ENCODE peak calls at places on chromosomes 11 and 22, in eight cellular contexts. A is esophagus muscularis mucosa, T is GM12865, G is WERI-Rb-1, W is astrocyte of the cerebellum, D is A673, K is neural progenitor cell, J is right atrium auricular region. V is an unnamed sample.

GRCh38 chr11:67691149-67691548 is 16.7 kb upstream of the ALDH3B2 start:
- DNase-seq in T (no peak), K (peak; percentile 30), G (no peak), A (no peak), D (no peak), J (no peak), W (no peak), V (no peak)

GRCh38 chr11:64378335-64378884 is 19.4 kb downstream of the RPS6KA4 start:
- DNase-seq in J (no peak), T (no peak), G (no peak), D (no peak), W (no peak), A (no peak), K (no peak), V (no peak)

GRCh38 chr11:32176223-32176811 is 85.4 kb downstream of the RCN1 start:
- DNase-seq in G (peak; percentile 79), D (peak; percentile 100), J (peak; percentile 88), T (peak; percentile 90), W (peak; percentile 70), K (peak; percentile 86), A (no peak), V (peak; percentile 67)

GRCh38 chr11:48013269-48013901 is 33.0 kb downstream of the PTPRJ start:
- DNase-seq in A (no peak), J (no peak), K (no peak), W (no peak), T (peak; percentile 40), D (no peak), G (no peak), V (no peak)

GRCh38 chr22:40203568-40203967 is 25.8 kb downstream of the TNRC6B start:
- DNase-seq in A (no peak), K (no peak), J (no peak), T (peak; percentile 70), G (no peak), W (no peak), D (no peak), V (peak; percentile 55)

GRCh38 chr22:38314140-38314991 is 2.9 kb downstream of the CSNK1E start:
- DNase-seq in W (no peak), K (peak; percentile 61), G (no peak), D (no peak), J (no peak), T (peak; percentile 55), A (no peak), V (no peak)

GRCh38 chr11:61598886-61599868 is 18.3 kb upstream of the SYT7 start:
- DNase-seq in A (no peak), W (peak; percentile 11), D (no peak), T (no peak), J (no peak), K (peak; percentile 50), G (peak; percentile 39), V (no peak)

GRCh38 chr11:18485905-18486528 is 30.4 kb downstream of the LDHAL6A start:
- DNase-seq in K (no peak), W (no peak), G (no peak), J (no peak), T (peak; percentile 54), A (no peak), D (no peak), V (no peak)

GRCh38 chr11:13009921-13010736 is 1.0 kb downstream of the RASSF10 start:
- DNase-seq in J (no peak), A (peak; percentile 79), G (peak; percentile 12), W (no peak), T (no peak), K (peak; percentile 83), D (peak; percentile 33), V (no peak)

GRCh38 chr11:7578276-7578955 is 64.6 kb downstream of the PPFIBP2 start:
- DNase-seq in G (no peak), T (no peak), D (no peak), W (no peak), A (no peak), J (no peak), K (no peak), V (no peak)

GRCh38 chr11:7577883-7578242 is 64.1 kb downstream of the PPFIBP2 start:
- DNase-seq in A (no peak), W (no peak), K (no peak), G (no peak), T (no peak), J (no peak), D (peak; percentile 76), V (no peak)

GRCh38 chr11:7575841-7576451 is 62.1 kb downstream of the PPFIBP2 start:
- DNase-seq in K (no peak), T (peak; percentile 59), J (no peak), W (peak; percentile 26), D (no peak), A (no peak), G (no peak), V (no peak)

GRCh38 chr11:7576671-7577225 is 62.9 kb downstream of the PPFIBP2 start:
- DNase-seq in A (no peak), K (no peak), D (peak; percentile 19), J (no peak), W (no peak), G (no peak), T (no peak), V (no peak)

DNA sequence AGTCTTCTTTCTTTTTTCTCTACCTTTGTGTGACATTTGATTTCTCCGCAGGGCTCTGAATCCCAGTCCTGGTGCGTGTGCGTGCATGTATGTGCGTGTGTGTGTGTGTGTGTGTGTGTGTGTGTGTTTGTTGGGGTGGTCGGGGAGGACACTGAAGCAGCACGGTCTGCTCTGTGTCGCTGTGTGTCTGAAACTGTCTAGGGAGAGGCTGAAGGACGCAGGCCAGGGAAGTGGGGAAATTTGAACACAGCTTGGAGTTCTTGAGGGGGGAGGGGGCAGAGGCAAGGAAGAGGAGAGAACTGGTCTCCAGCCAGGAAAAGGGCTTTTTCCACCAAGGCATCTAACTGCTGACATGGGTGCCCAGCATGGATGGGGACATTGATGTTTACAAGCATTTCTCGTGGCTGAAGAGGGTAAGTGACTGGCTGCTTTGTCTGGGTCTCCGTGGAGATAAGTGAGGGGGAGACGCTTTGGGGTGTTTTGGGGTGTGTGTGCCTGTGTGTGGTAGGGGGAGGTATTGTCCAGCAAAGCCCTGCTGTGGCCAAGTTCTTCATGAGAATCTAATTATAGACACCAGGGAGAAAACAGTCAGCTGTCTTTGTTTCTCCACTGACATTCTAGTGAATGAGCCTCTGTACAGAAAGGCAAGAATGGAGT is 63.6 kb downstream of the PPFIBP2 start:
- DNase-seq in T (no peak), J (no peak), W (no peak), A (no peak), G (no peak), D (peak; percentile 18), K (no peak), V (no peak)
- TF ChIP-seq CTCF in T (no peak), J (no peak), W (no peak), A (no peak), G (no peak), D (no peak), K (no peak), V (no peak)

GRCh38 chr22:37195921-37196320 is 7.9 kb upstream of the C1QTNF6 start:
- DNase-seq in W (no peak), A (no peak), G (no peak), J (no peak), K (no peak), D (no peak), T (no peak), V (no peak)

GRCh38 chr22:37197451-37198289 is 9.6 kb upstream of the C1QTNF6 start:
- DNase-seq in D (no peak), A (no peak), K (no peak), W (no peak), T (no peak), J (peak; percentile 88), G (no peak), V (no peak)

GRCh38 chr22:37198290-37199102 is 10.4 kb upstream of the C1QTNF6 start:
- DNase-seq in J (peak; percentile 87), W (no peak), T (peak; percentile 89), G (peak; percentile 81), D (peak; percentile 84), A (no peak), K (peak; percentile 88), V (no peak)

GRCh38 chr22:37194750-37195149 is 6.7 kb upstream of the C1QTNF6 start:
- DNase-seq in D (no peak), A (no peak), K (no peak), W (no peak), T (no peak), J (no peak), G (no peak), V (no peak)

GRCh38 chr22:37196539-37197450 is 8.7 kb upstream of the C1QTNF6 start:
- DNase-seq in J (peak; percentile 87), T (no peak), W (peak; percentile 52), A (no peak), K (peak; percentile 25), D (peak; percentile 17), G (no peak), V (no peak)
- H3K4me3 ChIP-seq in J (no peak overlapping the region), T (no peak overlapping the region), W (no peak overlapping the region), A (no peak overlapping the region), K (no peak overlapping the region), D (no peak overlapping the region), G (no peak overlapping the region), V (no peak overlapping the region)

DNA sequence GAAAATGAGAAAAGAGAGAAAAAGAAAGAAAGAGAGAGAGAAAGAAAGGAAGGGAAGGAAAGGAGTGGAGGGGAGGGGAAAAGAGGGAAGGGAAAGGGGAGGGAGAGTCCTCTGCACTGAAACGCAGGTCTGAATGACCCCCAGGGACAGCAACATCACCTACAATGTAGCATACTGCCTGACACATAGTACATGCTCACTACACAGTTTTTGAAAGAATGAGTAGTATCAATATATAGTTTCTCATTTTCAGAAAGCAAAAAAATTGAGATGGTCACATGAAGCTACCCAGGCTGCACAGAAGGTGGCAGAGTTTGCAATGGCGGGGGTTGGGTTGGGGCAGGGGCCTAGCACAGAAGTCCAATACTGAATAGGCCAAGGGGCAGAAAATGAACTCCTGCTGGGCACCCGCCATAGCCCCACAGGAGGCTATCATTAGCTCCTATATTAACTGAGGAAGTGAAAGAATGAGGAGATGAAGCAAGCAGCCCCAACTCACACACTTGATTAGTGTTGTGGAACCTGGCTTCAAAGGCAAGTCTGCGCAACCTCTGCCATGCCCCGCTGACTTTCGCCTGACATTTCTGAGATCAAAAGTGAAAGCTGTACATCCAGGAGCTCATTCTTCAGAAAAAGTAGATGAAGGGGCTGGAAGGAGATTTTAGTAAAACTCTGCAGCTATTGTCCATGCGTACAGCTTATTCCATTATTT is 241.2 kb upstream of the SYN3 start:
- DNase-seq in T (peak; percentile 94), G (peak; percentile 12), A (no peak), J (no peak), W (no peak), K (peak; percentile 14), D (no peak), V (peak; percentile 86)
- TF ChIP-seq CTCF in T (peak; percentile 5), G (no peak), A (no peak), J (no peak), W (no peak), K (peak; percentile 11), D (no peak), V (no peak)

DNA sequence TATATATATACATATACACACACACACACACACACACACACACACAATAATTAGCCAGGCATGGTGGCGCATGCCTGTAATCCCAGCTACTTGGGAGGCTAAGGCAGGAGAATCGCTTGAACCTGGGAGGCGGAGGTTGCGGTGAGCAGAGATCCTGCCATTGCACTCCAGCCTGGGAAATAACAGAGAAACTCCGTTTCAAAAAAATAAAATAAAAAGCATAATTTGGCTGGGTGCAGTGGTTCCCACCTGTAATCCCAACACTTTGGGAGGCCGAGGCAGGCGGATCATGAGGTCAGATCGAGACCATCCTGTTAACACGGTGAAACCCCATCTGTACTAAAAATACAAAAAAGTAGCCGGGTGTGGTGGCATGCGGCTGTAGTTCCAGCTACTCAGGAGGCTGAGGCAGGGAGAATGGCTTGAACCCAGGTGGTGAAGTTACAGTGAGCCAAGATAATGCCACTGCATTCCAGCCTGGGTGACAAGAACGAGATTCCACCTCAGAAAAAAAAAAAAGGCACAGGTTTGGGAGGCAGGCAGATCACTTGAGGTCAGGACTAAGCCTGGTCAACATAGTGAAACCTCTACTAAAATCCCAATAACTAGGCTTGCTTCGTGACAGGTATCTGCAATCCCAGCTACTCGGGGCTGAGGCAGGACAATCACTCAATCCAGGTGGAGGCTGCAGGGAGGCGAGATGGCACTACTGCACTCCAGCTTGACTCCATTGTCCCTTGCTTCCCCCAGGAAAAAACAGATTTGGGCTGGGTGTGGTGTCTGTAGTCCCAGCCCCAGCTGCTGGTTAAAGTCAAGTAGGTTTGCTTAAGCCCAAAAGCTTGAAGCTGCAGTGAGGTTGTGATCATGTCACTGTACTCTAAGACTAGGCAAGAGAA is 11.8 kb upstream of the WDR74 start:
- DNase-seq in J (no peak), D (peak; percentile 54), W (no peak), A (no peak), T (peak; percentile 66), K (peak; percentile 45), G (no peak), V (no peak)
- H3K4me3 ChIP-seq in J (no peak overlapping the region), D (no peak overlapping the region), W (no peak overlapping the region), A (no peak overlapping the region), T (no peak overlapping the region), K (no peak overlapping the region), G (no peak overlapping the region), V (no peak overlapping the region)